ENCODE peak calls at places on chromosomes 7 and 10, in five cellular contexts. X is NB4; H is H54; T is effector memory CD4-positive, alpha-beta T cell; L is iPS DF 6.9. G is an unnamed sample.

GRCh38 chr10:32417906-32418547 is 27.9 kb upstream of the CCDC7 start:
- DNase-seq in H (no peak), T (no peak), L (no peak), X (no peak), G (no peak)

GRCh38 chr10:52170776-52171175 is 143.3 kb upstream of the DKK1 start:
- DNase-seq in X (no peak), T (no peak), H (no peak), L (peak), G (no peak)

GRCh38 chr7:85078181-85078580 is 108.7 kb downstream of the SEMA3D start:
- DNase-seq in X (no peak), H (no peak), T (no peak), L (no peak), G (no peak)

GRCh38 chr10:82277591-82277990 is 402.6 kb downstream of the NRG3 start:
- DNase-seq in H (no peak), T (no peak), L (no peak), X (no peak), G (no peak)

GRCh38 chr10:14779053-14779649 is 4.5 kb upstream of the FAM107B start:
- DNase-seq in T (no peak), X (no peak), L (no peak), H (no peak), G (no peak)

GRCh38 chr7:50869108-50869716 is 86.5 kb upstream of the GRB10 start:
- DNase-seq in T (no peak), H (peak), X (no peak), L (no peak), G (no peak)

GRCh38 chr10:29895436-29895835 is 163.9 kb downstream of the JCAD start:
- DNase-seq in X (no peak), H (peak), L (peak), T (no peak), G (peak)

GRCh38 chr7:55550838-55551537 is 21.3 kb downstream of the VOPP1 start:
- DNase-seq in H (no peak), L (no peak), T (no peak), X (no peak), G (no peak)

GRCh38 chr10:111392910-111393309 is 316.1 kb downstream of the ADRA2A start:
- DNase-seq in T (no peak), H (no peak), X (no peak), L (no peak), G (no peak)

GRCh38 chr10:42954776-42955492 is 121.9 kb upstream of the RET start:
- DNase-seq in T (no peak), H (no peak), X (no peak), L (no peak), G (peak)

GRCh38 chr7:140261522-140261921 is 84.7 kb upstream of the KDM7A start:
- DNase-seq in X (peak), T (no peak), L (no peak), H (no peak), G (no peak)

GRCh38 chr10:19656420-19657042 is 159.7 kb upstream of the PLXDC2 start:
- DNase-seq in T (no peak), L (no peak), X (no peak), H (no peak), G (no peak)

GRCh38 chr10:86960003-86960862 is 1.8 kb downstream of the SNCG start:
- DNase-seq in X (peak), H (peak), T (peak), L (no peak), G (no peak)

GRCh38 chr7:155881471-155882350 is 69.4 kb upstream of the SHH start:
- DNase-seq in X (no peak), L (no peak), H (no peak), T (no peak), G (no peak)

GRCh38 chr7:131336956-131337355 is 9.3 kb downstream of the MKLN1 start:
- DNase-seq in X (peak), L (no peak), T (no peak), H (no peak), G (no peak)

GRCh38 chr7:110386914-110387313 is 704.0 kb upstream of the LRRN3 start:
- DNase-seq in T (no peak), X (no peak), H (peak), L (no peak), G (no peak)

GRCh38 chr10:89346264-89346971 is 18.6 kb downstream of the IFIT3 start:
- DNase-seq in L (no peak), X (peak), T (no peak), H (no peak), G (no peak)

GRCh38 chr7:45695249-45695995 is 121.3 kb downstream of the ADCY1 start:
- DNase-seq in T (no peak), X (no peak), H (no peak), L (no peak), G (no peak)

GRCh38 chr7:64101943-64102655 is 56.9 kb downstream of the ZNF727 start:
- DNase-seq in T (no peak), X (no peak), H (no peak), L (no peak), G (no peak)

GRCh38 chr7:139078911-139079310 is 30.6 kb downstream of the ZC3HAV1 start:
- DNase-seq in X (no peak), T (no peak), H (no peak), L (no peak), G (no peak)

GRCh38 chr10:50367732-50368131 is 116.4 kb upstream of the ASAH2 start:
- DNase-seq in T (no peak), H (no peak), L (peak), X (peak), G (no peak)

GRCh38 chr10:29473411-29474100 is 161.2 kb downstream of the SVIL start:
- DNase-seq in H (no peak), T (no peak), L (no peak), X (no peak), G (no peak)

GRCh38 chr7:127708788-127709187 is 56.8 kb downstream of the SND1 start:
- DNase-seq in X (peak), L (peak), T (peak), H (peak), G (peak)

GRCh38 chr10:112409755-112410154 is 35.8 kb downstream of the ACSL5 start:
- DNase-seq in L (no peak), X (no peak), T (no peak), H (no peak), G (no peak)

GRCh38 chr10:70551971-70552422 is 50.5 kb downstream of the PRF1 start:
- DNase-seq in X (no peak), H (no peak), T (no peak), L (no peak), G (no peak)